ENCODE peak calls at places on chromosomes 4 and X, in ten cellular contexts. D, Q, W, R, S, V, O, U, J and A are unnamed samples.
A peak's percentile ranks its signal among the peaks of the same experiment; 100 is the strongest.

GRCh38 chr4:185424905-185425599 is 712 bp downstream of the UFSP2 start:
- DNase-seq in W (no peak), O (no peak), S (peak; percentile 20), U (no peak), R (no peak), V (no peak), D (no peak), J (no peak), Q (no peak), A (no peak)

GRCh38 chr4:159010563-159011260 is 92.2 kb upstream of the RAPGEF2 start:
- DNase-seq in W (peak; percentile 78), S (no peak), D (peak; percentile 70), R (peak; percentile 88), U (no peak), V (peak; percentile 64), J (peak; percentile 39), O (no peak), Q (peak; percentile 65), A (no peak)

GRCh38 chrX:71195959-71196727 is 26.9 kb upstream of the GJB1 start:
- DNase-seq in S (no peak), R (no peak), U (no peak), D (no peak), Q (no peak), J (no peak), O (no peak), V (no peak), W (no peak), A (no peak)

GRCh38 chrX:74550295-74550802 is 64.1 kb downstream of the RLIM start:
- DNase-seq in V (peak; percentile 84), J (peak; percentile 67), Q (peak; percentile 72), O (peak; percentile 90), U (peak; percentile 81), W (peak; percentile 86), S (peak; percentile 80), D (peak; percentile 77), R (peak; percentile 68), A (peak; percentile 77)

GRCh38 chr4:177484613-177485021 is 42.4 kb upstream of the AGA start:
- DNase-seq in W (no peak), U (no peak), J (peak; percentile 51), O (no peak), V (no peak), R (no peak), D (no peak), Q (no peak), S (no peak), A (no peak)

GRCh38 chr4:3387943-3388348 is 53.8 kb upstream of the HGFAC start:
- DNase-seq in U (no peak), R (peak; percentile 23), W (peak; percentile 76), J (peak; percentile 70), S (no peak), D (peak; percentile 86), O (no peak), V (peak; percentile 86), Q (peak; percentile 80), A (no peak)

GRCh38 chrX:48083212-48083611 is 11.8 kb upstream of the ZNF630 start:
- DNase-seq in D (peak; percentile 31), O (peak; percentile 42), R (peak; percentile 28), Q (no peak), J (peak; percentile 75), W (peak; percentile 31), V (no peak), U (peak; percentile 51), S (peak; percentile 13), A (peak; percentile 11)

GRCh38 chr4:185039508-185040273 is 21.4 kb downstream of the HELT start:
- DNase-seq in Q (no peak), R (peak; percentile 47), V (no peak), U (peak; percentile 69), J (peak; percentile 80), S (peak; percentile 60), D (peak; percentile 49), W (peak; percentile 67), O (peak; percentile 51), A (peak; percentile 14)

GRCh38 chrX:52034211-52034610 is 34.8 kb downstream of the MAGED4B start:
- DNase-seq in O (no peak), D (no peak), V (no peak), R (no peak), J (no peak), W (no peak), Q (no peak), S (no peak), U (no peak), A (no peak)

GRCh38 chrX:54909941-54910340 is 10.7 kb upstream of the TRO start:
- DNase-seq in V (no peak), R (no peak), J (no peak), D (no peak), U (no peak), W (no peak), S (no peak), Q (no peak), O (no peak), A (no peak)

GRCh38 chrX:47583240-47583861 is 1.1 kb downstream of the TIMP1 start:
- DNase-seq in D (no peak), S (no peak), R (no peak), Q (peak; percentile 12), U (no peak), V (no peak), J (peak; percentile 5), O (no peak), W (peak; percentile 18), A (no peak)

GRCh38 chr4:180538384-180539052 is 1704.7 kb upstream of the TENM3 start:
- DNase-seq in O (no peak), D (no peak), U (no peak), Q (no peak), J (no peak), V (no peak), W (no peak), R (no peak), S (no peak), A (no peak)

GRCh38 chr4:54635329-54635728 is 22.4 kb upstream of the KIT start:
- DNase-seq in O (no peak), Q (no peak), V (no peak), U (no peak), S (no peak), D (no peak), W (no peak), R (no peak), J (no peak), A (no peak)

GRCh38 chr4:532588-533317 is 33.7 kb downstream of the PIGG start:
- DNase-seq in U (no peak), W (no peak), O (no peak), V (no peak), R (no peak), D (no peak), J (peak; percentile 49), S (no peak), Q (no peak), A (no peak)

GRCh38 chr4:81839347-81840042 is 367.8 kb upstream of the RASGEF1B start:
- DNase-seq in R (peak; percentile 59), O (no peak), S (no peak), V (no peak), D (no peak), Q (no peak), W (no peak), J (no peak), U (no peak), A (no peak)

GRCh38 chrX:97070346-97070745 is 186.6 kb downstream of the RPA4 start:
- DNase-seq in O (no peak), D (no peak), U (no peak), J (no peak), W (no peak), V (no peak), Q (no peak), R (no peak), S (no peak), A (no peak)

GRCh38 chrX:10633722-10634121 is 13.3 kb upstream of the MID1 start:
- DNase-seq in O (no peak), J (peak; percentile 49), Q (no peak), V (peak; percentile 20), W (peak; percentile 38), R (peak; percentile 27), S (no peak), D (peak; percentile 39), U (no peak), A (no peak)

GRCh38 chr4:159476886-159477285 is 374.0 kb downstream of the RAPGEF2 start:
- DNase-seq in W (no peak), R (no peak), J (no peak), S (no peak), O (no peak), U (no peak), V (no peak), Q (no peak), D (no peak), A (no peak)